ENCODE peak calls at places on chromosomes 1 and 21, in four cellular contexts. One of them, this sample, is unnamed.

GRCh38 chr1:151968058-151968457 is 25.6 kb downstream of the S100A10 start:
- DNase-seq in AG08395: peak; percentile 44
- DNase-seq in naive thymus-derived CD8-positive, alpha-beta T cell: no peak
- DNase-seq in GM12864: no peak
- DNase-seq in this sample: peak; percentile 23

GRCh38 chr1:160801836-160802580 is 6.0 kb downstream of the LY9 start:
- DNase-seq in AG08395: no peak
- DNase-seq in naive thymus-derived CD8-positive, alpha-beta T cell: no peak
- DNase-seq in GM12864: no peak
- DNase-seq in this sample: no peak

GRCh38 chr1:187474266-187474665 is 645.5 kb downstream of the PLA2G4A start:
- DNase-seq in AG08395: no peak
- DNase-seq in GM12864: no peak
- DNase-seq in naive thymus-derived CD8-positive, alpha-beta T cell: no peak
- DNase-seq in this sample: no peak

GRCh38 chr1:115976900-115977480 is 677 bp downstream of the SLC22A15 start:
- DNase-seq in GM12864: no peak
- DNase-seq in AG08395: peak; percentile 2
- DNase-seq in naive thymus-derived CD8-positive, alpha-beta T cell: no peak
- DNase-seq in this sample: no peak

GRCh38 chr1:23745515-23745914 is 2.2 kb downstream of the ELOA start:
- DNase-seq in GM12864: no peak
- DNase-seq in naive thymus-derived CD8-positive, alpha-beta T cell: no peak
- DNase-seq in AG08395: peak; percentile 52
- DNase-seq in this sample: no peak

GRCh38 chr1:245715970-245716369 is 561.2 kb downstream of the KIF26B start:
- DNase-seq in naive thymus-derived CD8-positive, alpha-beta T cell: no peak
- DNase-seq in AG08395: peak; percentile 71
- DNase-seq in GM12864: no peak
- DNase-seq in this sample: no peak

GRCh38 chr1:113388621-113389355 is 1.5 kb upstream of the MAGI3 start:
- DNase-seq in naive thymus-derived CD8-positive, alpha-beta T cell: no peak
- DNase-seq in AG08395: no peak
- DNase-seq in GM12864: no peak
- DNase-seq in this sample: no peak

GRCh38 chr21:15122241-15122640 is 57.4 kb upstream of the NRIP1 start:
- DNase-seq in naive thymus-derived CD8-positive, alpha-beta T cell: no peak
- DNase-seq in GM12864: no peak
- DNase-seq in AG08395: no peak
- DNase-seq in this sample: no peak

GRCh38 chr21:27681841-27682240 is 715.0 kb upstream of the ADAMTS5 start:
- DNase-seq in naive thymus-derived CD8-positive, alpha-beta T cell: no peak
- DNase-seq in GM12864: no peak
- DNase-seq in AG08395: no peak
- DNase-seq in this sample: no peak

GRCh38 chr1:180156201-180156600 is 1.5 kb downstream of the QSOX1 start:
- DNase-seq in GM12864: no peak
- DNase-seq in AG08395: no peak
- DNase-seq in naive thymus-derived CD8-positive, alpha-beta T cell: no peak
- DNase-seq in this sample: no peak

GRCh38 chr1:150563340-150564038 is 14.3 kb downstream of the ADAMTSL4 start:
- DNase-seq in AG08395: no peak
- DNase-seq in GM12864: peak; percentile 70
- DNase-seq in naive thymus-derived CD8-positive, alpha-beta T cell: no peak
- DNase-seq in this sample: no peak

GRCh38 chr1:221451741-221452140 is 290.1 kb downstream of the DUSP10 start:
- DNase-seq in AG08395: no peak
- DNase-seq in GM12864: no peak
- DNase-seq in naive thymus-derived CD8-positive, alpha-beta T cell: no peak
- DNase-seq in this sample: no peak

GRCh38 chr1:169545472-169545871 is 40.8 kb downstream of the F5 start:
- DNase-seq in AG08395: no peak
- DNase-seq in naive thymus-derived CD8-positive, alpha-beta T cell: no peak
- DNase-seq in GM12864: no peak
- DNase-seq in this sample: no peak